ENCODE peak calls at places on chromosome 2, in six cellular contexts. I, K, L, W, A and V are unnamed samples.

GRCh38 chr2:100831831-100832230 is 11.9 kb downstream of the NPAS2 start:
- DNase-seq in I (no peak), W (no peak), K (no peak), L (no peak), A (no peak), V (no peak)

GRCh38 chr2:64391459-64391858 is 62.5 kb upstream of the LGALSL start:
- DNase-seq in L (no peak), K (no peak), I (no peak), A (no peak), W (no peak), V (peak; percentile 37)

GRCh38 chr2:213086566-213086965 is 64.8 kb downstream of the IKZF2 start:
- DNase-seq in A (no peak), W (no peak), I (no peak), K (peak; percentile 34), L (no peak), V (no peak)

GRCh38 chr2:241834853-241835210 is 23.9 kb downstream of the PDCD1 start:
- DNase-seq in I (no peak), W (no peak), A (no peak), L (no peak), K (no peak), V (no peak)

GRCh38 chr2:239017491-239018098 is 169.7 kb downstream of the TWIST2 start:
- DNase-seq in K (no peak), A (no peak), L (no peak), I (no peak), W (no peak), V (no peak)

GRCh38 chr2:236644502-236644911 is 74.9 kb downstream of the ACKR3 start:
- DNase-seq in K (no peak), W (no peak), I (no peak), L (no peak), A (no peak), V (peak; percentile 84)

GRCh38 chr2:199484927-199485326 is 27.2 kb upstream of the SATB2 start:
- DNase-seq in K (no peak), L (no peak), W (no peak), A (no peak), I (no peak), V (no peak)

GRCh38 chr2:2847131-2847740 is 516.2 kb upstream of the MYT1L start:
- DNase-seq in L (no peak), W (no peak), A (no peak), K (no peak), I (no peak), V (no peak)

GRCh38 chr2:233418761-233419625 is 64.7 kb downstream of the DGKD start:
- DNase-seq in K (peak; percentile 73), L (no peak), A (peak; percentile 42), I (peak; percentile 79), W (no peak), V (no peak)

GRCh38 chr2:68482296-68482695 is 14.9 kb downstream of the APLF start:
- DNase-seq in L (no peak), K (peak; percentile 4), I (no peak), W (no peak), A (no peak), V (no peak)

GRCh38 chr2:181879295-181879694 is 12.2 kb upstream of the ITPRID2 start:
- DNase-seq in W (no peak), L (no peak), A (no peak), I (no peak), K (no peak), V (no peak)

GRCh38 chr2:77016964-77017363 is 505.2 kb downstream of the LRRTM4 start:
- DNase-seq in A (no peak), L (no peak), I (no peak), K (no peak), W (no peak), V (no peak)

GRCh38 chr2:152171733-152172132 is 3.8 kb downstream of the STAM2 start:
- DNase-seq in I (no peak), W (no peak), A (no peak), L (no peak), K (peak; percentile 40), V (no peak)

GRCh38 chr2:187075106-187076070 is 226.4 kb upstream of the ZSWIM2 start:
- DNase-seq in A (no peak), L (no peak), W (no peak), I (no peak), K (no peak), V (no peak)

GRCh38 chr2:181483221-181483620 is 26.0 kb downstream of the ITGA4 start:
- DNase-seq in A (no peak), K (no peak), I (no peak), L (no peak), W (no peak), V (no peak)

GRCh38 chr2:136284226-136285119 is 166.5 kb upstream of the CXCR4 start:
- DNase-seq in K (no peak), I (no peak), W (no peak), A (no peak), L (no peak), V (no peak)

GRCh38 chr2:178700922-178701342 is 106.3 kb downstream of the TTN start:
- DNase-seq in K (peak; percentile 8), I (no peak), A (peak; percentile 33), W (no peak), L (no peak), V (no peak)

GRCh38 chr2:241639385-241639784 is 1.9 kb downstream of the ATG4B start:
- DNase-seq in A (no peak), K (no peak), W (no peak), I (no peak), L (no peak), V (no peak)

GRCh38 chr2:38345323-38346038 is 31.6 kb downstream of the ATL2 start:
- DNase-seq in L (no peak), K (no peak), I (no peak), A (no peak), W (no peak), V (no peak)

GRCh38 chr2:143345887-143346612 is 216.8 kb downstream of the ARHGAP15 start:
- DNase-seq in A (no peak), K (peak; percentile 4), L (no peak), I (no peak), W (peak; percentile 8), V (no peak)

GRCh38 chr2:239052720-239053665 is 205.1 kb downstream of the TWIST2 start:
- DNase-seq in W (no peak), A (no peak), K (no peak), I (peak; percentile 76), L (no peak), V (no peak)

GRCh38 chr2:21263622-21264021 is 139.9 kb downstream of the TDRD15 start:
- DNase-seq in K (no peak), A (no peak), L (no peak), I (no peak), W (no peak), V (peak; percentile 36)

GRCh38 chr2:56011624-56012023 is 88.0 kb upstream of the EFEMP1 start:
- DNase-seq in W (no peak), A (no peak), K (no peak), I (no peak), L (no peak), V (no peak)

GRCh38 chr2:108616731-108617161 is 82.5 kb downstream of the LIMS1 start:
- DNase-seq in L (no peak), I (no peak), K (peak; percentile 73), A (peak; percentile 57), W (peak; percentile 56), V (no peak)

GRCh38 chr2:229660951-229661350 is 53.4 kb downstream of the DNER start:
- DNase-seq in L (no peak), I (no peak), A (peak; percentile 56), K (peak; percentile 23), W (no peak), V (no peak)

DNA sequence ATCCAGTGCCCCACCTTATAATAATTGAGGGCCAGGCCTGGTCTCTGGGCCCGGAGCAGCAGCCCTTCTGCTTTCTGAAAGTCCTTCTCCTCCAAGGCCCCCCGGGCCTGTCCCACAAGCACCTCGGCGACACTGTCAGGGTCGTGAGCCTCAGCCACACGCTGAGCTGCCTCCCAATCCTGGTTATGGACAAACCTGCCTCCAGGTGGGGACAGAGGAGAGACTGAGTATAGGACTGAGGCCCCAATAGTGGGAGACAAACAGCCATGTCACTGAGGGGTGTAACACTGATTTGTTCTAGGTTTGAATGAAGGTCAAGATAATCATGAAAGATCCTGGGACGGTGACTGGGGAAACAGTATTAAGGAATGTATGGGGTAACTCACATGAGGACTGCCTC is 11.8 kb downstream of the KRTCAP3 start:
- DNase-seq in K (no peak), I (no peak), W (no peak), L (no peak), A (no peak), V (no peak)
- TF ChIP-seq CTCF in K (no peak), I (no peak), W (no peak), L (no peak), A (no peak), V (no peak)

DNA sequence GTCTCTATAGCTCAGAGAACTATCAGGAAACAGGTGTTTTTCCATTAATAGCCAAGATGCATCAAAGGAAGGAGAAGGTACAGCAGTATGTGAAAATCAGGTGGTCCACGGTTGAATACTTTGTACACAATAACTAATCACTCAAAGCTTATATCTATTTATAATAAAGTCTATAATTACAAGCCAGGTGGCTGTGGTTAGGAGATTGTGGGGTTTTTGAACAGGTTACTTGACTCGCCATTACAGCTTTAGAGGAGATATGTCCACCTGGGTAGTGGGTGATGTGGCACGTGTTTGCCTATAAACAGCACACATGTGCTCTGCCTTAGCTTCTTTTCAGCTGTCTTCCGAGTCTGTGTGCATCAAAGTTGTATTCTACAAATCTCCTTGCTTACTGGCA is 892.2 kb upstream of the ZEB2 start:
- DNase-seq in A (no peak), W (no peak), K (no peak), I (no peak), L (no peak), V (no peak)
- H3K4me3 ChIP-seq in A (no peak overlapping the region), W (no peak overlapping the region), K (no peak overlapping the region), I (no peak overlapping the region), L (no peak overlapping the region), V (no peak overlapping the region)

GRCh38 chr2:33121925-33122324 is 175.2 kb downstream of the LTBP1 start:
- DNase-seq in W (no peak), K (no peak), I (no peak), A (no peak), L (no peak), V (no peak)
- TF ChIP-seq CTCF in W (no peak), K (no peak), I (no peak), A (no peak), L (no peak), V (no peak)

DNA sequence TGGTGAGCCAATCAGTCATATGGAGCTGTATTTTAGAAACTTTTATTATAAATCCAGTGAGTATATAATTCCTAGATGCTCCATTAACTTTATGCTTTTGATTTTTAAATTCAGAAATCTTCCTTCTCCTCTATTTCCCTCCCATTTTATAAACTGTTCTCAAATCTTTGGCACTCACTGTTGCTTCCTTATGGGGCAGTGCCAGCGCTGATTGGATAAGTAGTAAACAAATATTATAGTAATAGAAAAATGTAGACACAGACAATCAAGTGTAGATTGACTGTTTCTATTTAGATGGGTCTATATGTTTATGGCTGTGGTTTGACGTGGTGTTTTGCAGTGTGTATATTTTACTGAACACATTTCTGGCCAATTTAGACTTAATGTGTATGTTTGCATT is 36.6 kb downstream of the LYPD6B start:
- DNase-seq in A (no peak), I (no peak), L (no peak), W (no peak), K (no peak), V (no peak)
- H3K4me3 ChIP-seq in A (no peak overlapping the region), I (no peak overlapping the region), L (no peak overlapping the region), W (no peak overlapping the region), K (no peak overlapping the region), V (no peak overlapping the region)